ENCODE peak calls at places on chromosomes 2 and 18, in five cellular contexts. A is breast epithelium, I is sigmoid colon, X is K562, S is HCT116. H is an unnamed sample.

GRCh38 chr2:85682378-85682777 is 11.8 kb upstream of the GNLY start:
- DNase-seq in A (no peak), I (peak), X (no peak), S (no peak), H (no peak)

GRCh38 chr18:56851774-56852173 is 200.6 kb downstream of the WDR7 start:
- DNase-seq in A (no peak), I (no peak), X (no peak), S (no peak), H (no peak)

GRCh38 chr2:236167297-236168109 is 683 bp downstream of the GBX2 start:
- DNase-seq in A (no peak), I (no peak), X (peak), S (no peak), H (no peak)

GRCh38 chr2:161418715-161419337 is 2.7 kb downstream of the TBR1 start:
- DNase-seq in A (no peak), I (no peak), X (peak), S (no peak), H (no peak)

GRCh38 chr2:239285071-239285931 is 115.5 kb downstream of the HDAC4 start:
- DNase-seq in A (no peak), I (peak), X (peak), S (no peak), H (no peak)

GRCh38 chr2:170291474-170291873 is 113.5 kb downstream of the MYO3B start:
- DNase-seq in A (no peak), I (no peak), X (no peak), S (no peak), H (no peak)

GRCh38 chr2:100309973-100310719 is 12.2 kb downstream of the LONRF2 start:
- DNase-seq in A (no peak), I (no peak), X (no peak), S (no peak), H (no peak)

GRCh38 chr2:51231071-51231470 is 199.1 kb upstream of the NRXN1 start:
- DNase-seq in A (no peak), I (no peak), X (no peak), S (no peak), H (no peak)

GRCh38 chr2:189783451-189783926 is 650 bp downstream of the ORMDL1 start:
- DNase-seq in A (no peak), I (no peak), X (no peak), S (no peak), H (no peak)

GRCh38 chr18:79940126-79940813 is 11.2 kb downstream of the SLC66A2 start:
- DNase-seq in A (no peak), I (peak), X (no peak), S (no peak), H (no peak)

GRCh38 chr2:240670402-240670801 is 12.3 kb downstream of the AQP12B start:
- DNase-seq in A (no peak), I (no peak), X (no peak), S (no peak), H (no peak)

GRCh38 chr2:239465017-239466001 is 64.5 kb upstream of the HDAC4 start:
- DNase-seq in A (peak), I (peak), X (no peak), S (no peak), H (no peak)

GRCh38 chr2:112622528-112622849 is 23.2 kb upstream of the SLC20A1 start:
- DNase-seq in A (no peak), I (peak), X (peak), S (no peak), H (no peak)
- TF ChIP-seq POLR2AphosphoS5 in A (no peak), I (no peak), X (no peak), S (no peak), H (no peak)

DNA sequence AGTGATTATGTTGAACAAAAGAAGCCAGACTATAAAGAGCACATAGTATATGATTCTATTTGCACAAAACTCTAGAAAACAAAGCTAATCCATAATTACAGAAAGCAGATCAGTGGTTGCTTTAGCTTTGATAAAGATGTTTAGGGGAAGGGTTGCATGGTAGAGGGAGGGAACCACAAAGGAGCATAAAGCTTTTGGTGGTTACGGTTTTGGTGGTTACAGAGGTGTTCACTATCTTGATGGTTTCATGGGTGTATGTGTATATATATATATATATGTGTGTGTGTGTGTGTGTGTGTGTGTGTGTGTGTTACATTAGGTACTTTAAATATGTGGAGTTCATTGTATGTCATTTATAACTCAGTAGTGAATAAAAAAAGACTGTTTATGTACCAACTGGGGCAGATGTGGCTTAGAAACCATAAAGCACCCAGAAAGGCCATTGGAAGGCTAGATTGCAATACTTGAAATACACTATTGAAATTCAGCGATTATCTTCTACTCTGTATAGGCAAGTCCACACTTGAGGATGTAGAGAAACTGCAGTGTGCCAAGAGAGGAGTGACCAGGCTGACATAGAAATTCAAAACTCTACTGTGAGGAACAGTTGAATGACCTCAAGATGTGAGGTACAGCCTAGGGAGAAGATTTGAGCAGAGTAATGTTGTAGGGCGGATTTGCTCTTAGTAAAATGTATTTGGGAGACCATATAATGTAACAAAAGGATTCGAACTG is 60.6 kb downstream of the CAB39 start:
- DNase-seq in A (no peak), I (no peak), X (peak), S (no peak), H (no peak)
- TF ChIP-seq POLR2A in A (no peak), I (no peak), X (no peak), S (no peak), H (no peak)

GRCh38 chr2:44242929-44243328 is 32.4 kb upstream of the SLC3A1 start:
- DNase-seq in A (no peak), I (no peak), X (no peak), S (no peak), H (no peak)
- TF ChIP-seq POLR2AphosphoS5 in A (no peak), I (no peak), X (no peak), S (no peak), H (no peak)

GRCh38 chr18:48940854-48941531 is 9.8 kb downstream of the SMAD7 start:
- DNase-seq in A (no peak), I (no peak), X (no peak), S (no peak), H (peak)
- TF ChIP-seq POLR2A in A (no peak), I (no peak), X (no peak), S (no peak), H (no peak)

DNA sequence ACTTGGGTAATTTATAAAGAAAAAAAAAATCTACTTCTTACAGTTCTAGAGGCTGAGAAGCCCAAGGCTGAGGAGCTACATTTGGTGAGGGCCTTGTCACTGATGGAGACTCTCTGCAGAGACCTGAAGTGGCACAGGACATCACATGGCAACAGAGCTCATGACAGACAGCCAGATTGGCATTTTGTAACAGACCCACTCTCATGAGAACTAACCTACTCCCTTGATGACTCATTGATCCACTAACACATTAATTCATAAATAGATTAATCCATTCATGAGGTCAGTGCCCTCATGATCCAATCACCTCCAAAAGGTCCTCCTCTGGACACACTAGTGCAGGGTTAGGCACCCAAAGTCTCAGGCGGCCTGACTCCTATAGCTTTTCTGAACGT is 318.4 kb downstream of the GULP1 start:
- DNase-seq in A (no peak), I (no peak), X (no peak), S (no peak), H (no peak)
- TF ChIP-seq POLR2AphosphoS5 in A (no peak), I (no peak), X (no peak), S (no peak), H (no peak)

DNA sequence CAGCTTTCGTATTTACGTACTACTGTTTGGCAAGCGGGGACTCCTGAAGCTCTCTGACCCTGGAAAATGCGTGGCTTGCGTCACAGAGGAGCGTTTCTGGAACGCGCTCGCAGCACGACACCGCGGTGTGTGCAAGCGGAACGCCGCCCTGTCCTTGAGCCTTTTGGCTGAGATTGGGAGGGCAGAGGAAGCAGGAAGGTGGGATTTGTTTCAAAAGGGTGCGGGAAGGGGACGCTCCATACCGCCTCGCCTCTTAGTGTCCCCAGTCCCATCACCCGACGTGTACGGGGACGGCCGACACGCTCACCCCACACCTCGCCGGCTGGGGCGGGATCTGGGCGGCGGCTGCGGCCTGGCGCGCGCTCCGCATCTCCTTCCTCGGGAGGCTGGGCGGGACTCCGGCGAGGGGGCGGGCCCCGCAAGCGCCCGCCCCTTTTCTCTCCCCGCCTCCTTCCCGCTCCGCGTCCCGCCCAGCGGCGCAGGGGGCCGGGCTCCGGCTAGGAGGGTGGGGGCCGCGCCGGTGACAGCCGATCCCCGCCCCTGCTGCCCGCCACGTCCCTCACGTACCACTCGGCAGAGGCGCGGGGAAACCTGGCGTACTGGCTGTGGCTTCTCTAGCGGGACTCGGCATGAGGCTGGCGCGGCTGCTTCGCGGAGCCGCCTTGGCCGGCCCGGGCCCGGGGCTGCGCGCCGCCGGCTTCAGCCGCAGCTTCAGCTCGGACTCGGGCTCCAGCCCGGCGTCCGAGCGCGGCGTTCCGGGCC is at the start of gene PDK1:
- DNase-seq in A (peak), I (peak), X (peak), S (peak), H (peak)
- TF ChIP-seq POLR2A in A (peak), I (no peak), X (peak), S (peak), H (peak)

DNA sequence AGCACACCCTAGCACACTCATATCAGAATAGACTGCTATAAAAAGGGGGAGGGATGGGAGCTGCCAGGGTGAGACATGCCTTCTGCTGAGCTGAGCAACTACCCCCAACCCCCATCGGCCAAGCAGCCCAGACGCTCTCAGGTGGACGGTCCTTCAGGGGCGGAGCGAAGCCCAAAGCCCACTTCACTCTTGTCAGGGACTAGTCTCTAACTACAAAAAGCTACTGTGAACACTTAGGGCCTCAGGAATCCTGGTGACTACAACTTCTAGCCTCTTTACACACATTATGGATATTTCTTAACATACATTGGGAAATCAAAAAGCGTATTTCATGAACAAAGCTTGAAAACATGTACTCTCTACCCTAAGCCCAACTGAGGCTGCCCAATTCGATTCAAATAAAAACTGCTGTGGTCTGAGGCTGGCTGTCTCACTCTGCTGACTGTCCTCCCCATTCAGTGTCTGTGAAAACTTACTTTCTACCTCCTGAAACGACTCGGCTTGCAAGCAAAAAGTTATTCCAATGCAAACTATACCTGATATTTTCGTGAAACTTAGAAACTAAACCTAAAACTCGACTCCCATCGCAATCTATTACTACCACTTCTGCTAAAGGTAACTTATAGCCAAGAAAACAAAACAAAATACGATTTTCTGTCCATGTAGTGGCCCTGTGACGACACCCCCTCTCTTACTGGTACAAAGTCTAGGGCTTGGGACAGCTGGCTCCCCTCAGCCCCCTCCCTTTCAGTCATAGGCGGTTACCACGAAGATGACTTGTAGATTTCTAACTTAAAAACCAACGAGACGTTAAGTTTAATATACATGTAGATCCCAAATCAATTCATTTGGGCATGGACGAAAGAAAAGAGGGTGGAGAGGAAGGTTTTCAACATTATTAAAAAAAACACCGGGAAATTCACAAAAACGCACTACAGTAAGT is 1.2 kb downstream of the SERTAD2 start:
- DNase-seq in A (no peak), I (peak), X (peak), S (no peak), H (no peak)
- TF ChIP-seq POLR2AphosphoS5 in A (no peak), I (no peak), X (no peak), S (peak), H (no peak)

H was measured in GM12892.